ENCODE peak calls at places on chromosomes 2 and 18, in seven cellular contexts. R is Panc1, Y is neural progenitor cell, T is coronary artery, H is vagina, S is stomach, U is body of pancreas. M is an unnamed sample.

GRCh38 chr2:101808006-101808562 is 110.6 kb downstream of the MAP4K4 start:
- DNase-seq in R (no peak), U (no peak), Y (no peak), H (no peak), S (no peak), T (no peak), M (no peak)

GRCh38 chr18:12750076-12750707 is 47.4 kb downstream of the PSMG2 start:
- DNase-seq in U (no peak), Y (no peak), T (no peak), R (no peak), H (no peak), S (no peak), M (no peak)

GRCh38 chr2:68089961-68090360 is 27.2 kb upstream of the C1D start:
- DNase-seq in S (no peak), R (no peak), U (no peak), Y (no peak), H (no peak), T (no peak), M (no peak)

GRCh38 chr18:58218111-58218510 is 174.1 kb downstream of the NEDD4L start:
- DNase-seq in R (no peak), T (no peak), S (no peak), H (no peak), Y (no peak), U (no peak), M (no peak)

GRCh38 chr2:221792971-221793670 is 221.0 kb upstream of the EPHA4 start:
- DNase-seq in S (no peak), U (no peak), R (no peak), Y (peak; percentile 66), T (no peak), H (no peak), M (no peak)

GRCh38 chr2:28664120-28664842 is 87.3 kb upstream of the PPP1CB start:
- DNase-seq in Y (peak; percentile 54), T (no peak), H (no peak), S (peak; percentile 64), R (no peak), U (peak; percentile 66), M (no peak)

GRCh38 chr18:39946623-39947061 is 2008.4 kb upstream of the PIK3C3 start:
- DNase-seq in H (no peak), U (peak; percentile 10), Y (no peak), S (no peak), R (no peak), T (no peak), M (peak; percentile 70)

GRCh38 chr2:150812664-150813408 is 325.4 kb upstream of the RND3 start:
- DNase-seq in R (no peak), H (no peak), Y (no peak), U (no peak), S (no peak), T (no peak), M (no peak)

GRCh38 chr2:46970334-46971288 is 55.0 kb upstream of the MCFD2 start:
- DNase-seq in R (no peak), U (peak; percentile 93), Y (no peak), H (no peak), S (peak; percentile 79), T (peak; percentile 89), M (peak; percentile 91)

GRCh38 chr2:64799592-64800252 is 146.0 kb upstream of the SERTAD2 start:
- DNase-seq in R (no peak), H (no peak), S (peak; percentile 39), Y (no peak), T (no peak), U (no peak), M (no peak)

GRCh38 chr2:162022290-162022945 is 51.6 kb downstream of the DPP4 start:
- DNase-seq in Y (no peak), U (peak; percentile 61), H (no peak), R (no peak), S (no peak), T (no peak), M (peak; percentile 23)

GRCh38 chr2:179313057-179313456 is 48.4 kb upstream of the SESTD1 start:
- DNase-seq in S (no peak), U (no peak), T (no peak), Y (no peak), H (no peak), R (no peak), M (no peak)

GRCh38 chr2:136246086-136246669 is 128.2 kb upstream of the CXCR4 start:
- DNase-seq in S (peak; percentile 56), R (no peak), Y (peak; percentile 26), T (no peak), U (peak; percentile 38), H (no peak), M (no peak)

GRCh38 chr2:118185210-118186109 is 97.2 kb downstream of the INSIG2 start:
- DNase-seq in R (no peak), T (peak; percentile 78), H (no peak), S (peak; percentile 63), Y (peak; percentile 77), U (peak; percentile 79), M (peak; percentile 46)

GRCh38 chr2:120587326-120587996 is 148.2 kb upstream of the GLI2 start:
- DNase-seq in Y (peak; percentile 82), R (no peak), T (no peak), U (no peak), S (no peak), H (no peak), M (no peak)

GRCh38 chr2:63872571-63873328 is 31.1 kb downstream of the UGP2 start:
- DNase-seq in R (no peak), T (no peak), U (no peak), H (no peak), S (no peak), Y (no peak), M (no peak)

DNA sequence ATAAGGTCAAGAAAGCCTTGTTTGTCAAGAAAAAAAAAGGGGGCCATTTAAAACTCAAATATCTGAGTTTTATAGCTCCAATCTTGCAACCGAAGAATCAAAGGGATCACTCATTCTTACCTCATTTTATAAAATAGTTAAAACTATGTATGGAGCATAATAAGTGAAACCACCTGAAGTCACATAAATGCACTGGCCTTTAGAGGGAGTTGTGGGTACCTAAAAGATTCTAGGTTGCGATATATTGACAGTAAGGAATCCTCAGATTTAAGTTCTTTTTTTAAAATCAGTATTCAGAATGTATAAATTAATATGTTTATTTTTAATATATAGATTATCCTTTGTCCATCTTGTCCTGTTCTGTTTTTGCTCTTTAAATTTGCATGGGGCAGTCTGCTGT is 3.4 kb downstream of the ARHGAP28 start:
- DNase-seq in T (no peak), R (no peak), S (no peak), H (no peak), Y (no peak), U (no peak), M (no peak)
- TF ChIP-seq CTCF in T (no peak), R (peak; percentile 7), S (no peak), H (no peak), Y (peak; percentile 23), U (no peak), M (no peak)

GRCh38 chr2:43513796-43514195 is 82.0 kb downstream of the THADA start:
- DNase-seq in U (no peak), T (no peak), S (no peak), R (no peak), H (no peak), Y (no peak), M (no peak)

GRCh38 chr2:43515248-43515647 is 80.6 kb downstream of the THADA start:
- DNase-seq in U (no peak), T (no peak), S (no peak), R (no peak), H (no peak), Y (no peak), M (no peak)

GRCh38 chr2:43518182-43518581 is 77.7 kb downstream of the THADA start:
- DNase-seq in T (no peak), R (no peak), S (no peak), Y (no peak), H (no peak), U (peak; percentile 15), M (peak; percentile 17)

GRCh38 chr2:43513216-43513615 is 82.6 kb downstream of the THADA start:
- DNase-seq in T (no peak), R (no peak), U (no peak), S (no peak), H (no peak), Y (no peak), M (no peak)

GRCh38 chr2:43515807-43516497 is 79.9 kb downstream of the THADA start:
- DNase-seq in R (no peak), S (no peak), U (no peak), T (no peak), H (no peak), Y (no peak), M (no peak)
- H3K27ac ChIP-seq in R (no peak overlapping the region), S (no peak overlapping the region), U (peak overlapping the region; percentile 65), T (peak overlapping the region; percentile 76), H (peak overlapping the region; percentile 82), Y (no peak overlapping the region), M (no peak overlapping the region)

DNA sequence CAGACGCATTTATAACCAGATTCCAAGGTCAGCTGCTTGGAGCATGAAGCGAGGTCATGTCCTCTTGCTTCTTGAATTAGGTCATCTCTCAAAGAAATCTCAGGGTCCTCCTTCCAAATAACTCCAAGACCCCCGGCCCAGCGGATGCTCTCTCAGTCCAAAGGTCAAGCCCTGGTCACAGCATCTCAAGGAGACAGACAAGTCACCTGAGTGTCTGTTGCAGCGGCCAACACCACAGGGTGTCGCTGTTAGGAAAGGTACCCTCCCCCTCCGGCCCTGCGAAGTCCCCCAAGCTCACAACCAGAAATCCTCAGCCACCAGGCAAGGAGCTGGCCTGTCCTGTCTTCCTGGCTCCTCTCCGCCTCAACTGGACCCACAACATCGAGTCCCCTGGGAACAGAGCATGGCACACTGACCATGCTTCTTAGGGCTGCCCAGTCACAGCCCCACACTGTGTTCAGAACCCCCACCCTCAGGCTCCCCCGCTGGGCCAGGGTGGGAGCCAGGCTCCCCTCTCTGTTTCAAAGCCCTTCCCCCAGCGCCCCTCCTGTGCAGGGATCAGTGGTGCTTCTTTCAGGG is 68.0 kb upstream of the ASAP2 start:
- DNase-seq in R (no peak), H (no peak), U (no peak), T (no peak), Y (peak; percentile 80), S (no peak), M (no peak)
- TF ChIP-seq CTCF in R (no peak), H (no peak), U (no peak), T (no peak), Y (peak; percentile 65), S (no peak), M (no peak)

GRCh38 chr18:8849696-8850095 is 144.3 kb downstream of the MTCL1 start:
- DNase-seq in H (no peak), T (no peak), Y (no peak), R (no peak), U (no peak), S (no peak), M (no peak)

GRCh38 chr18:8851659-8852058 is 146.3 kb downstream of the MTCL1 start:
- DNase-seq in Y (no peak), T (no peak), U (no peak), H (no peak), R (no peak), S (no peak), M (no peak)

GRCh38 chr18:8847900-8848299 is 142.5 kb downstream of the MTCL1 start:
- DNase-seq in U (no peak), Y (no peak), R (no peak), S (no peak), T (no peak), H (no peak), M (no peak)

GRCh38 chr18:8847066-8847755 is 141.9 kb downstream of the MTCL1 start:
- DNase-seq in U (no peak), R (no peak), T (no peak), H (no peak), S (no peak), Y (no peak), M (no peak)

DNA sequence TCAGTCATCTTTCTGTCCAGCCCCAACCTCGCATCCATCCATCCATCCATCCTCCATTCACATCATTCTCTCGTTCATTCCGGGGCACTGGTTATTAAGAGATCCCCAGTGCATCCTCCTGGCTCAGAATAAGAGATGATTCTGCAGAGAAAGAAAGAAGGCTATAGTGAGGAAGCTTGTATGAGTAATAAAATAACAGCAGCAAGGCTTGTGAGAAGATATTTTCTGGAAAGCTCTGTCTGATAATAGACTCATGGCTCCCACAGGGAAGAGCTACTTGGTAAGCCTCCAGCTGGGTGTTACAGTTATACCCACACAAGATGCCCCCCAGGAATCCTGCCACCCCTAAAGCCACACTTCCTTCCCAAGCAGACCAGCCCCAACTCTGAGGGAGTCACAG is 143.2 kb downstream of the MTCL1 start:
- DNase-seq in Y (no peak), H (no peak), U (no peak), S (no peak), R (no peak), T (no peak), M (no peak)
- H3K27ac ChIP-seq in Y (no peak overlapping the region), H (no peak overlapping the region), U (no peak overlapping the region), S (no peak overlapping the region), R (no peak overlapping the region), T (no peak overlapping the region), M (no peak overlapping the region)

M was measured in RWPE1.